ENCODE peak calls at places on chromosomes 16 and 17, in four cellular contexts. B is HCT116, F is HepG2, X is SK-N-SH. K is an unnamed sample.

GRCh38 chr17:14755002-14755401 is 454.1 kb downstream of the HS3ST3B1 start:
- DNase-seq in B (no peak), F (no peak), X (no peak), K (no peak)

GRCh38 chr16:75710344-75710743 is 9.1 kb upstream of the DUXB start:
- DNase-seq in B (no peak), F (no peak), X (no peak), K (no peak)

GRCh38 chr16:75372236-75372856 is 61.0 kb downstream of the CFDP1 start:
- DNase-seq in B (no peak), F (no peak), X (no peak), K (no peak)

GRCh38 chr16:31375231-31375630 is 17.9 kb upstream of the ITGAD start:
- DNase-seq in B (no peak), F (no peak), X (no peak), K (no peak)

GRCh38 chr17:17151541-17151940 is 54.6 kb downstream of the PLD6 start:
- DNase-seq in B (no peak), F (no peak), X (no peak), K (no peak)

GRCh38 chr16:22073350-22073749 is 19.0 kb upstream of the VWA3A start:
- DNase-seq in B (no peak), F (no peak), X (no peak), K (no peak)

GRCh38 chr16:48526058-48526957 is 83.7 kb downstream of the N4BP1 start:
- DNase-seq in B (peak), F (peak), X (no peak), K (no peak)

GRCh38 chr17:83173180-83173996 is 94.0 kb downstream of the METRNL start:
- DNase-seq in B (no peak), F (no peak), X (no peak), K (no peak)

GRCh38 chr17:50508573-50509460 is 578 bp downstream of the MYCBPAP start:
- DNase-seq in B (no peak), F (no peak), X (no peak), K (no peak)

GRCh38 chr16:54926166-54926838 is 4.4 kb upstream of the IRX5 start:
- DNase-seq in B (no peak), F (no peak), X (no peak), K (no peak)

GRCh38 chr16:21302898-21303528 is 24.9 kb upstream of the CRYM start:
- DNase-seq in B (peak), F (no peak), X (no peak), K (peak)

GRCh38 chr17:1485748-1486376 is 6.6 kb downstream of the MYO1C start:
- DNase-seq in B (no peak), F (no peak), X (peak), K (peak)

GRCh38 chr17:73782231-73782630 is 138.0 kb upstream of the SDK2 start:
- DNase-seq in B (no peak), F (no peak), X (no peak), K (no peak)

GRCh38 chr16:50398336-50398735 is 29.5 kb upstream of the BRD7 start:
- DNase-seq in B (no peak), F (no peak), X (no peak), K (no peak)

GRCh38 chr16:1991588-1992474 is 2.1 kb downstream of the SYNGR3 start:
- DNase-seq in B (peak), F (no peak), X (peak), K (peak)

GRCh38 chr16:768428-768827 is 7.9 kb downstream of the MSLN start:
- DNase-seq in B (no peak), F (no peak), X (no peak), K (no peak)

GRCh38 chr17:28363776-28364650 is 986 bp downstream of the SEBOX start:
- DNase-seq in B (no peak), F (no peak), X (no peak), K (no peak)

GRCh38 chr17:75152971-75153853 is 1.1 kb downstream of the JPT1 start:
- DNase-seq in B (no peak), F (peak), X (peak), K (peak)

GRCh38 chr17:18371455-18371854 is 6.1 kb upstream of the EVPLL start:
- DNase-seq in B (no peak), F (no peak), X (no peak), K (no peak)

GRCh38 chr17:57645950-57646686 is 99.0 kb downstream of the CCDC182 start:
- DNase-seq in B (no peak), F (no peak), X (no peak), K (no peak)

GRCh38 chr16:56675685-56676210 is 6.1 kb downstream of the MT1H start:
- DNase-seq in B (no peak), F (no peak), X (no peak), K (no peak)

GRCh38 chr17:61551255-61551742 is 39.7 kb downstream of the NACA2 start:
- DNase-seq in B (peak), F (peak), X (peak), K (peak)

GRCh38 chr17:18025596-18026407 is 13.2 kb downstream of the ATPAF2 start:
- DNase-seq in B (no peak), F (no peak), X (no peak), K (peak)

GRCh38 chr16:86968866-86969265 is 348.3 kb downstream of the C16orf95 start:
- DNase-seq in B (no peak), F (no peak), X (no peak), K (peak)

GRCh38 chr17:76104896-76105231 is 1.3 kb upstream of the EXOC7 start:
- DNase-seq in B (no peak), F (peak), X (no peak), K (no peak)

GRCh38 chr17:1906622-1907021 is 76.8 kb downstream of the RPA1 start:
- DNase-seq in B (no peak), F (no peak), X (no peak), K (no peak)

GRCh38 chr17:62637809-62638208 is 10.3 kb downstream of the MRC2 start:
- DNase-seq in B (peak), F (no peak), X (no peak), K (no peak)

GRCh38 chr16:31004658-31005057 is 5.8 kb downstream of the STX1B start:
- DNase-seq in B (no peak), F (no peak), X (no peak), K (no peak)

GRCh38 chr17:67458203-67458602 is 81.1 kb downstream of the PITPNC1 start:
- DNase-seq in B (no peak), F (no peak), X (no peak), K (no peak)

GRCh38 chr16:57536306-57537193 is at the start of gene CCDC102A:
- DNase-seq in B (no peak), F (no peak), X (peak), K (peak)

GRCh38 chr16:6484931-6485330 is 847.7 kb upstream of the RBFOX1 start:
- DNase-seq in B (no peak), F (no peak), X (no peak), K (no peak)

GRCh38 chr16:89173629-89173921 is 2.0 kb downstream of the CDH15 start:
- DNase-seq in B (no peak), F (no peak), X (no peak), K (no peak)

GRCh38 chr16:64773638-64774037 is 348.2 kb downstream of the CDH11 start:
- DNase-seq in B (no peak), F (no peak), X (peak), K (no peak)

GRCh38 chr17:57927048-57927723 is 28.0 kb downstream of the CUEDC1 start:
- DNase-seq in B (no peak), F (no peak), X (peak), K (no peak)

GRCh38 chr17:36089888-36090836 is at the start of gene CCL3:
- DNase-seq in B (no peak), F (no peak), X (no peak), K (no peak)

GRCh38 chr16:22346463-22346862 is 28.0 kb downstream of the CDR2 start:
- DNase-seq in B (no peak), F (no peak), X (no peak), K (no peak)

GRCh38 chr17:33370384-33370783 is 77.3 kb upstream of the ASIC2 start:
- DNase-seq in B (no peak), F (no peak), X (no peak), K (no peak)

GRCh38 chr17:77403854-77404253 is 263.1 kb downstream of the SEC14L1 start:
- DNase-seq in B (no peak), F (no peak), X (no peak), K (no peak)

GRCh38 chr17:77399319-77399959 is 258.7 kb downstream of the SEC14L1 start:
- DNase-seq in B (no peak), F (no peak), X (no peak), K (no peak)

GRCh38 chr17:77402159-77402731 is 261.5 kb downstream of the SEC14L1 start:
- DNase-seq in B (no peak), F (no peak), X (no peak), K (no peak)

GRCh38 chr17:77398274-77398673 is 257.5 kb downstream of the SEC14L1 start:
- DNase-seq in B (no peak), F (no peak), X (no peak), K (no peak)

DNA sequence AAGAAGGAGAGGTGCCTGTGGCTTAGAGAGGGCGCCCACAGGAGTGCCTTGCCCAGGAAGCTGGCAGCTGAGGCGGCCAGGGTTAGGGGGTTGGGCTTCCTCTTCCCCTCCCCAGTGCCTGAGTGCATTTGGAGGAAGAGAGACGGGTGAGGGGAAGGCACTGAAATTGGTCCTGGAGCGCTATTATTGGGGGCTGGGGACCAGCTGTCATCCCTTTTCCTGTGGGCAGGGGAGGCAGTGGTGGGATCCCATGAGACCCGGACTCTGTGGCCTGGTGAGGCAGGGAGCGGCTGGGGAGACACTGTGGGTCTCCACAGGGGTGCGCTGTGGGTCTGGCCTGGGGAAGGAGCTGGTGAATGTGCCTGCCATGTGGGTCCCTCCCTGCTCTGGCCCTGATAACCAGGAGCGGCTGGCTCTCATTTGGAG is 259.7 kb downstream of the SEC14L1 start:
- DNase-seq in B (no peak), F (no peak), X (peak), K (peak)
- TF ChIP-seq ELF1 in B (no peak), F (no peak), X (no peak), K (no peak)

GRCh38 chr16:10752843-10753523 is 9.3 kb downstream of the NUBP1 start:
- DNase-seq in B (no peak), F (no peak), X (no peak), K (no peak)
- TF ChIP-seq ELF1 in B (no peak), F (no peak), X (no peak), K (no peak)

GRCh38 chr17:65388911-65389310 is 172.5 kb downstream of the AXIN2 start:
- DNase-seq in B (no peak), F (no peak), X (no peak), K (no peak)
- TF ChIP-seq ELF1 in B (no peak), F (no peak), X (no peak), K (no peak)

GRCh38 chr16:12586701-12587100 is 217.0 kb downstream of the CPPED1 start:
- DNase-seq in B (no peak), F (no peak), X (no peak), K (no peak)

GRCh38 chr16:12582696-12583095 is 221.0 kb downstream of the CPPED1 start:
- DNase-seq in B (no peak), F (no peak), X (no peak), K (no peak)

GRCh38 chr16:12587170-12587569 is 216.5 kb downstream of the CPPED1 start:
- DNase-seq in B (no peak), F (no peak), X (no peak), K (no peak)

GRCh38 chr16:12583237-12583897 is 220.3 kb downstream of the CPPED1 start:
- DNase-seq in B (no peak), F (no peak), X (no peak), K (no peak)

GRCh38 chr16:12584488-12585233 is 219.0 kb downstream of the CPPED1 start:
- DNase-seq in B (no peak), F (peak), X (no peak), K (no peak)
- TF ChIP-seq ELF1 in B (no peak), F (peak), X (no peak), K (no peak)

GRCh38 chr17:77542551-77543490 is 402.1 kb downstream of the SEC14L1 start:
- DNase-seq in B (peak), F (peak), X (peak), K (peak)

GRCh38 chr17:77544347-77544746 is 403.6 kb downstream of the SEC14L1 start:
- DNase-seq in B (no peak), F (no peak), X (no peak), K (no peak)

GRCh38 chr17:77541995-77542394 is 401.2 kb downstream of the SEC14L1 start:
- DNase-seq in B (no peak), F (no peak), X (no peak), K (peak)

GRCh38 chr17:77540975-77541374 is 400.2 kb downstream of the SEC14L1 start:
- DNase-seq in B (no peak), F (no peak), X (no peak), K (no peak)

DNA sequence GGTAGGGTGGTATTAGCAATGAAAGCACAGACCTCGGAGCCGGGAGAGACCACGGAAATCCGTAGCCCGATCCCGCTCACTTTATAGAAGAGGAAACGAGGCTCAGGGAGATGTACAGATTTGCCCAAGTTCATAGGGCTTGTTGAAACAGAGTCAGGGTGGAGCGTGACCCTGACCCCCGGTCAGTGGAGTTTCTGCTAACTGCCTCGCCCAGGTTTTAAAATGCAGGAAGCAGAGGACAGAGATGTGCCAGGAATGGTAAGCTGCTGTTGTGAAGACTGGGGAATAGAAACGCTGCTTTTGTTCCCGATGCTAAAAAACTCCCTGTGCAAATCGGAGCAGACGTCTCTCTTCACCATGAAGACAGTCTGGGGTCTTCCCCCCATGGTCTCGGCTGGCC is 403.0 kb downstream of the SEC14L1 start:
- DNase-seq in B (no peak), F (no peak), X (no peak), K (no peak)
- TF ChIP-seq ELF1 in B (no peak), F (no peak), X (no peak), K (no peak)

GRCh38 chr17:45912319-45912718 is 18.0 kb downstream of the MAPT start:
- DNase-seq in B (no peak), F (no peak), X (no peak), K (no peak)

GRCh38 chr17:45908935-45909334 is 14.6 kb downstream of the MAPT start:
- DNase-seq in B (no peak), F (no peak), X (no peak), K (no peak)

GRCh38 chr17:45908460-45908859 is 14.1 kb downstream of the MAPT start:
- DNase-seq in B (no peak), F (no peak), X (no peak), K (no peak)

GRCh38 chr17:45907720-45908395 is 13.5 kb downstream of the MAPT start:
- DNase-seq in B (no peak), F (no peak), X (no peak), K (no peak)

DNA sequence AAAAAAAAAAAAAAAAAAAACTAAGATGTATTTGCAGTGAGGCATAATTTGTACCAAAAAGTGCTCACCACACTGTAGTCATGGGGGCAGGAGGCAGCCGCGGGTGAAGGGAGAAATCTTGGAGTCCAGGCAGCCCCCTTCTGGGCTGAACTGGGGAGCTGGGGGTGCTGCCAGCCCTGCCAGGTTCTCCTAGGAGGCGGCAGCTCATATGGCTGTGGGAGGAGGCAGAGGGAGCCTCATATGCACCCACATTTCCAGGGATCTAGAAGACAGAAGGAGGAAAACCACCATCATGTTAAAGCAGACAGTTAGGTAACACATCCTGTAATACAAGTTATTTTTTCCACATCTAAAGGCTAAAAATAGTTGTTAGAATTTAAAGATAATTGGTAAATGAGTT is 16.3 kb downstream of the MAPT start:
- DNase-seq in B (no peak), F (no peak), X (no peak), K (no peak)
- TF ChIP-seq ELF1 in B (no peak), F (no peak), X (no peak), K (no peak)

GRCh38 chr17:78725448-78726021 is 56.5 kb downstream of the CYTH1 start:
- DNase-seq in B (no peak), F (no peak), X (no peak), K (no peak)
- TF ChIP-seq ELF1 in B (no peak), F (no peak), X (no peak), K (no peak)

GRCh38 chr16:11329080-11329491 is 16.2 kb upstream of the RMI2 start:
- DNase-seq in B (no peak), F (no peak), X (no peak), K (no peak)

GRCh38 chr16:11326737-11327276 is 18.5 kb upstream of the RMI2 start:
- DNase-seq in B (no peak), F (no peak), X (no peak), K (no peak)

GRCh38 chr16:11329891-11330290 is 15.4 kb upstream of the RMI2 start:
- DNase-seq in B (no peak), F (no peak), X (no peak), K (no peak)

GRCh38 chr16:11327277-11328171 is 17.7 kb upstream of the RMI2 start:
- DNase-seq in B (no peak), F (no peak), X (no peak), K (no peak)

DNA sequence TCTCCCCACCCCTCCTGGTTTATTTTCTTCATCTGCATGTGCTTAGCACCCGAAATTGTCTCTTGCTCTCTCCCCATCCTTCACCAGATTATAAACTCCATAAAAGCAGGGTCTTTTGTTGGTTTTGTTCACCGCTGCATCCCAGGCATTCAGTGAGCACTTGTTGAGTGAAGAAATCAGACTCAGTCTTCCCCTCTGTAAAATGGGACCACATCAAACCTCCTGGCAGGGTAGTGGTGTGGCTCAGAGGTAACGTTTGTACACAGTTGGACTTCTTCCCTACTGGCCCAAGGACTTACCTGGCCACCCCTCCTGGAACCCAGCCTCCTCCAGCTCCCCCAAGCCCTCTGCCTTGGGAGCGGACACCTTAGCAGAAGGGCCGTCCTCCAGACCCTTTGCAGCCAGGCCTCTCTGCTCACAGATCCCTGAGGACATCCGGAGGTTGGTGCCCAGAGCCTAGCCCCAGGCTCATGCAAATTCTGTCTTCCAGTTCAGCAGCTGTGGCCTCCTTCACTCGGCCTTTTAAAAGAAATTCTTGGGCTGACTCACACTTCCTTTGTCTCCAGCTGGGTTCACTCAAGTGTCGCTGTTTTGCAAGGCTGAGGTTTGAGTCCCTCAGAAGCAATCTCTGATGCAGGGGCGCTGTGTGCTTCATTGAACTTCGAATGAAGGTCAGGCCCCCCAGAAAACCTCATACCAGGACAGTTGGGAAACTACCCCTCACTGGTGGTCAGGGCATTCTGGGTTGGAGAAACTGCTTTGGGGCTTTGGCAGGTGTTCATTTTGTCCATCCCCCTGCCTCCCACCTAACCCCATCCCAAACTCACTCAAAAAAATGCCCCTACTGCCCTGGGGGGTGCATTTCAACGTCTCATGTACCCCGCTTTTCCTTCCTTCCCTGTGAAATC is 16.8 kb upstream of the RMI2 start:
- DNase-seq in B (peak), F (no peak), X (no peak), K (no peak)
- TF ChIP-seq ELF1 in B (no peak), F (no peak), X (no peak), K (no peak)

GRCh38 chr17:7854078-7854777 is 638 bp upstream of the TMEM88 start:
- DNase-seq in B (no peak), F (no peak), X (no peak), K (no peak)

GRCh38 chr17:7855643-7856080 is 796 bp downstream of the TMEM88 start:
- DNase-seq in B (no peak), F (no peak), X (no peak), K (no peak)

GRCh38 chr17:7856081-7856791 is 1.1 kb downstream of the NAA38 start:
- DNase-seq in B (no peak), F (no peak), X (peak), K (peak)

GRCh38 chr17:7853693-7854043 is 1.2 kb upstream of the TMEM88 start:
- DNase-seq in B (no peak), F (no peak), X (no peak), K (no peak)

GRCh38 chr17:7854851-7855642 is at the start of gene TMEM88:
- DNase-seq in B (no peak), F (no peak), X (no peak), K (no peak)
- TF ChIP-seq ELF1 in B (no peak), F (no peak), X (no peak), K (no peak)